ENCODE peak calls at places on chromosomes 12 and 14, in nine cellular contexts. S is foreskin fibroblast, Y is cardiac muscle cell, A is astrocyte, R is choroid plexus epithelial cell, B is HFF-Myc, P is cardiac fibroblast, W is A549, V is lower leg skin. E is an unnamed sample.
A peak's percentile ranks its signal among the peaks of the same experiment; 100 is the strongest.

GRCh38 chr14:74610199-74610865 is 1.7 kb downstream of the LTBP2 start:
- DNase-seq in S (no peak), Y (no peak), A (no peak), R (no peak), B (no peak), P (no peak), W (no peak), V (no peak), E (no peak)

GRCh38 chr12:99711246-99711645 is 63.7 kb downstream of the GARIN6 start:
- DNase-seq in S (no peak), Y (no peak), A (no peak), R (no peak), B (no peak), P (no peak), W (no peak), V (no peak), E (no peak)

GRCh38 chr14:22339277-22339676 is 249.7 kb downstream of the DAD1 start:
- DNase-seq in S (no peak), Y (peak; percentile 94), A (peak; percentile 74), R (peak; percentile 99), B (peak; percentile 7), P (peak; percentile 92), W (no peak), V (peak; percentile 89), E (no peak)

GRCh38 chr12:88310069-88310468 is 168.0 kb downstream of the TMTC3 start:
- DNase-seq in S (peak; percentile 94), Y (peak; percentile 79), A (peak; percentile 73), R (peak; percentile 88), B (peak; percentile 33), P (peak; percentile 97), W (no peak), V (no peak), E (no peak)

GRCh38 chr12:114238808-114239207 is 167.1 kb downstream of the TBX5 start:
- DNase-seq in S (peak; percentile 18), Y (peak; percentile 93), A (peak; percentile 53), R (peak; percentile 1), B (no peak), P (no peak), W (no peak), V (peak; percentile 60), E (no peak)

GRCh38 chr12:116492703-116493324 is 66.4 kb upstream of the MAP1LC3B2 start:
- DNase-seq in S (peak; percentile 72), Y (peak; percentile 62), A (peak; percentile 57), R (peak; percentile 64), B (peak; percentile 14), P (peak; percentile 88), W (peak; percentile 59), V (no peak), E (no peak)

GRCh38 chr12:123990512-123990911 is 17.5 kb downstream of the ZNF664 start:
- DNase-seq in S (peak; percentile 75), Y (peak; percentile 94), A (no peak), R (peak; percentile 75), B (no peak), P (peak; percentile 84), W (no peak), V (no peak), E (no peak)

GRCh38 chr12:26264215-26264838 is 69.0 kb downstream of the SSPN start:
- DNase-seq in S (peak; percentile 53), Y (no peak), A (no peak), R (no peak), B (no peak), P (no peak), W (no peak), V (no peak), E (no peak)

GRCh38 chr14:93103392-93104080 is 12.2 kb downstream of the ITPK1 start:
- DNase-seq in S (no peak), Y (no peak), A (no peak), R (peak; percentile 16), B (no peak), P (no peak), W (no peak), V (no peak), E (no peak)

GRCh38 chr14:84029720-84030119 is 1500.2 kb upstream of the FLRT2 start:
- DNase-seq in S (peak; percentile 2), Y (no peak), A (no peak), R (no peak), B (no peak), P (no peak), W (no peak), V (no peak), E (no peak)

GRCh38 chr12:45431153-45431552 is 215.3 kb downstream of the ANO6 start:
- DNase-seq in S (no peak), Y (peak; percentile 34), A (no peak), R (no peak), B (no peak), P (no peak), W (no peak), V (no peak), E (no peak)

GRCh38 chr12:33432992-33433391 is 6.6 kb downstream of the SYT10 start:
- DNase-seq in S (no peak), Y (no peak), A (no peak), R (no peak), B (no peak), P (no peak), W (no peak), V (no peak), E (no peak)

GRCh38 chr12:33423706-33424105 is 15.9 kb downstream of the SYT10 start:
- DNase-seq in S (no peak), Y (no peak), A (no peak), R (no peak), B (no peak), P (no peak), W (no peak), V (no peak), E (peak; percentile 51)

GRCh38 chr12:33431648-33432047 is 8.0 kb downstream of the SYT10 start:
- DNase-seq in S (no peak), Y (no peak), A (no peak), R (no peak), B (no peak), P (no peak), W (no peak), V (no peak), E (no peak)

GRCh38 chr12:33429468-33429867 is 10.2 kb downstream of the SYT10 start:
- DNase-seq in S (no peak), Y (no peak), A (no peak), R (no peak), B (no peak), P (no peak), W (no peak), V (no peak), E (no peak)

DNA sequence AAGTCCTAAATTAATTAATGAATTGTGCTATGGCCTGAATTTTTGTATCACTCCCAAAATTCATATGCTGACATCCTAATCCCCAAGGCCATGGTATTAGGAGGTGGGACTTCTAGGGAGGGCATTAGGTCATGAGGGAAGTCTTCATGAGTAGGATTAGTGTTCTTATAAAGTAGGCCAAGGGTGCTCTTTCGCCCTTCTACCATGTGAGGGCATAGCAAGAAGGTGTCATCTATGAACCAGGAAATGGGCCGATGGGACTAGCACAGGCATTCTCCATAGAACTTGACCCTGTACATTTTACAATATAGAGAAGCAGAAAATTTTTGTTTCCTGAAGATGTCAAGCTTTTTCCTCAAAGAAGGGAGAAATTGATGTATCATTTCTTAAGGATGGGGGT is 12.5 kb downstream of the SYT10 start:
- DNase-seq in S (no peak), Y (no peak), A (no peak), R (no peak), B (no peak), P (peak; percentile 12), W (no peak), V (no peak), E (no peak)
- TF ChIP-seq CTCF in S (no peak), Y (no peak), A (no peak), R (no peak), B (no peak), P (peak; percentile 4), W (no peak), V (no peak), E (peak; percentile 34)

GRCh38 chr12:52900896-52901714 is 3.8 kb downstream of the KRT8 start:
- DNase-seq in S (no peak), Y (no peak), A (no peak), R (no peak), B (no peak), P (no peak), W (no peak), V (no peak), E (no peak)

GRCh38 chr12:52900166-52900895 is 4.5 kb downstream of the KRT8 start:
- DNase-seq in S (no peak), Y (no peak), A (no peak), R (no peak), B (no peak), P (no peak), W (no peak), V (no peak), E (no peak)

GRCh38 chr12:52903285-52903854 is 1.5 kb downstream of the KRT8 start:
- DNase-seq in S (peak; percentile 73), Y (peak; percentile 91), A (peak; percentile 75), R (peak; percentile 91), B (no peak), P (peak; percentile 60), W (peak; percentile 50), V (peak; percentile 89), E (no peak)

GRCh38 chr12:52903855-52904508 is 894 bp downstream of the KRT8 start:
- DNase-seq in S (peak; percentile 33), Y (peak; percentile 73), A (peak; percentile 39), R (peak; percentile 57), B (no peak), P (peak; percentile 10), W (peak; percentile 56), V (no peak), E (no peak)

GRCh38 chr12:52901715-52902541 is 2.9 kb downstream of the KRT8 start:
- DNase-seq in S (no peak), Y (no peak), A (no peak), R (no peak), B (no peak), P (no peak), W (no peak), V (no peak), E (no peak)
- H3K4me3 ChIP-seq in S (no peak overlapping the region), Y (no peak overlapping the region), A (no peak overlapping the region), R (no peak overlapping the region), B (no peak overlapping the region), P (no peak overlapping the region), W (peak overlapping the region; percentile 87), V (no peak overlapping the region), E (peak overlapping the region; percentile 94)

GRCh38 chr12:125403145-125403789 is 338.0 kb downstream of the AACS start:
- DNase-seq in S (peak; percentile 44), Y (peak; percentile 34), A (no peak), R (peak; percentile 36), B (peak; percentile 2), P (peak; percentile 51), W (no peak), V (no peak), E (no peak)
- TF ChIP-seq CTCF in S (peak; percentile 42), Y (peak; percentile 41), A (peak; percentile 56), R (peak; percentile 50), B (peak; percentile 42), P (peak; percentile 51), W (peak; percentile 75), V (no peak), E (peak; percentile 50)

DNA sequence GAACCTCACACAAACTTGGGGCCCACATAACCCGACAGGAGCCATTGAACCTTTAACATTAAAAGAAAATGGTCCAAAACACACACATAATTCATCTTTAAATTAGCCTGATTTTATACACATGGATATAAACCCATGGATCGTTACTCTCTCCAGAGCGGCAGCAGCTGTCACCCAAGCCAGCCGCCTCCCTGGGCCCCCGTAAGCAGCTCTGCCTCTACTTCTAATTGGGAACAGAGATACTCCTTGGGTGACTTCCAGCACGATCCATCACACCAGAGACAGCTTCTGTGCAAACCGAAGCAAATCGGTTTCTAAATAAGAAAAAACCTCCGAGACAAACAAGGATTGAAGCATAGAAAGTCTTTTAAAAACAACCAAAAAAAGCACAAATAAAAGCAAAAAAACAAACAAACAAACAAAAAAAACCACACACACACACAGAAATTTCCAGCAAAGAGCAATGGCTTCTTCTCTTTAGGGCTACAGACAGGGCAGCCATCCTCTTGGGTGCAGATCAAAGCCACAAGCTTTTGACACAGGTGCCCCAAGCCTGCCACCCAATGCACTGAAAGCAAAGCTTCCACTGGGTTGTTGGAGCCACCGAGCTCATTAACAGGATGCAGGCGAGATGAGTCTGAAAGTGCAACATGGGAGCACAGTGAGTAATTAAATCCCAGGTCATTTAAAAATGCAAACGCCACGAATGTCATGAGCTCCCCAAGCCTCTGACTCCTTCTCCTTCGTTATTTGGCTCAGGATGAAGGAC is 156.9 kb downstream of the DPF3 start:
- DNase-seq in S (peak; percentile 80), Y (no peak), A (peak; percentile 44), R (no peak), B (no peak), P (no peak), W (no peak), V (peak; percentile 28), E (no peak)
- H3K4me3 ChIP-seq in S (no peak overlapping the region), Y (no peak overlapping the region), A (no peak overlapping the region), R (no peak overlapping the region), B (no peak overlapping the region), P (no peak overlapping the region), W (no peak overlapping the region), V (no peak overlapping the region), E (no peak overlapping the region)